ENCODE peak calls at places on chromosomes 2 and 18, in four cellular contexts. W, J, Z and T are unnamed samples.

GRCh38 chr2:33529771-33530481 is 53.5 kb downstream of the RASGRP3 start:
- DNase-seq in W (no peak), J (no peak), Z (no peak), T (no peak)

GRCh38 chr2:190408538-190409271 is 550 bp downstream of the MFSD6 start:
- DNase-seq in W (peak; percentile 70), J (peak; percentile 35), Z (peak; percentile 73), T (no peak)

GRCh38 chr18:63869374-63869773 is 18.1 kb upstream of the SERPINB2 start:
- DNase-seq in W (no peak), J (no peak), Z (no peak), T (no peak)

GRCh38 chr2:33068261-33068660 is 121.5 kb downstream of the LTBP1 start:
- DNase-seq in W (no peak), J (no peak), Z (no peak), T (no peak)

GRCh38 chr2:136136921-136137320 is 19.0 kb upstream of the CXCR4 start:
- DNase-seq in W (no peak), J (no peak), Z (no peak), T (no peak)

GRCh38 chr2:52526735-52527134 is 1240.9 kb upstream of the CHAC2 start:
- DNase-seq in W (no peak), J (no peak), Z (no peak), T (no peak)

GRCh38 chr2:198322275-198322674 is 517.9 kb downstream of the PLCL1 start:
- DNase-seq in W (no peak), J (peak; percentile 36), Z (no peak), T (no peak)

GRCh38 chr18:35573531-35573930 is 8.0 kb upstream of the GALNT1 start:
- DNase-seq in W (no peak), J (no peak), Z (no peak), T (no peak)

GRCh38 chr18:48328473-48329205 is 80.5 kb downstream of the ZBTB7C start:
- DNase-seq in W (no peak), J (no peak), Z (no peak), T (peak; percentile 27)

GRCh38 chr2:54541995-54542394 is 85.9 kb downstream of the SPTBN1 start:
- DNase-seq in W (no peak), J (no peak), Z (no peak), T (no peak)

GRCh38 chr2:164722604-164723338 is 101.5 kb upstream of the GRB14 start:
- DNase-seq in W (no peak), J (no peak), Z (no peak), T (no peak)

GRCh38 chr2:69715964-69716363 is 26.0 kb upstream of the ANXA4 start:
- DNase-seq in W (no peak), J (no peak), Z (no peak), T (no peak)

GRCh38 chr2:119123359-119123758 is 35.2 kb downstream of the C1QL2 start:
- DNase-seq in W (no peak), J (no peak), Z (no peak), T (no peak)

GRCh38 chr2:170185319-170185718 is 7.4 kb downstream of the MYO3B start:
- DNase-seq in W (no peak), J (no peak), Z (no peak), T (no peak)

GRCh38 chr18:30352551-30353168 is 689.9 kb downstream of the DSC3 start:
- DNase-seq in W (no peak), J (no peak), Z (no peak), T (peak; percentile 61)

GRCh38 chr2:120323807-120324399 is 22.0 kb upstream of the INHBB start:
- DNase-seq in W (no peak), J (no peak), Z (no peak), T (no peak)

GRCh38 chr2:156147594-156148330 is 184.8 kb downstream of the NR4A2 start:
- DNase-seq in W (no peak), J (no peak), Z (no peak), T (no peak)

DNA sequence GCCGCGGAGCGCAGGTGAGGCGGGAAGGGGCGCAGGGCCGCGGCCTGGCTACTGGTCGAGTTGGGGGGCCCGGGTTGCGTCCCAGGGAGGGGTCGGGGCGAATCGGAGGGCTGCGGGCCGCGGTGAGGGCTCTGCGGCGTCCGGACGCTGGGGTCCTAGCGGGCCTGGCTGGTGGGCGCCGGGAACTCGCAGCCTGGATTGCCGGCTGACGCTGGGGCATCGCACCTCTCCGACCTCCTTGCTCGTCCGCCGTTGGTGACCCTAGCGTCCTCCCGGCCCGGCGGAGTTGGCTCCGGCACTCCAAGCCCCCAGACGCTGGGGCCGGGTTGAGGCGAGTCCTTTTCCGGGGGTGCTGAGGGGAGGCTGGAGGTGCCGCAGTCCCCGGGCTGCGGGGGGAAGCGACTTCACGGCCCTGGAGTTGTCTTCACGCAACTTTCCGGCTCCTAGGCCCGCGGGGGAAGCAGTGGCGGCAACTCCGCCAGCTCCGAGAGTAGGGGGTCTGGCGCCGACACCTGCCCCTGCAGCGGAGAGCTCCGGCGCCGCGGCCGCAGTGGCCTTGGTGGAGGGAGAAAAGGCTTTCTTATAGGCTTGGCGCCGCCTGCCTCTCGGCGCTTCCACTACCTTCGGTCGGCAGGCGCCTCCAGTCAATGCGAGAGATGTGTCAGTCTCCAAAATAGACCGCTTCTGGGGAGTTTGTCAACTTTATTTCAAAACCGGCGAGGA is 70.3 kb downstream of the HAUS1 start:
- DNase-seq in W (peak; percentile 31), J (peak; percentile 19), Z (no peak), T (no peak)
- TF ChIP-seq CTCF in W (no peak), J (no peak), Z (no peak), T (no peak)

GRCh38 chr2:225064362-225064761 is 22.1 kb upstream of the DOCK10 start:
- DNase-seq in W (no peak), J (no peak), Z (no peak), T (no peak)
- H3K27me3 ChIP-seq in W (no peaks in the 10 kb centered on the region), J (no peaks in the 10 kb centered on the region), Z (no peaks in the 10 kb centered on the region), T (no peaks in the 10 kb centered on the region)

GRCh38 chr2:10341193-10341592 is 38.5 kb downstream of the HPCAL1 start:
- DNase-seq in W (no peak), J (no peak), Z (no peak), T (peak; percentile 57)

GRCh38 chr2:10343658-10344057 is 41.0 kb downstream of the HPCAL1 start:
- DNase-seq in W (no peak), J (no peak), Z (no peak), T (peak; percentile 41)

GRCh38 chr2:10340593-10340975 is 37.9 kb downstream of the HPCAL1 start:
- DNase-seq in W (no peak), J (no peak), Z (no peak), T (no peak)

GRCh38 chr2:10343191-10343590 is 40.5 kb downstream of the HPCAL1 start:
- DNase-seq in W (no peak), J (no peak), Z (no peak), T (peak; percentile 36)

DNA sequence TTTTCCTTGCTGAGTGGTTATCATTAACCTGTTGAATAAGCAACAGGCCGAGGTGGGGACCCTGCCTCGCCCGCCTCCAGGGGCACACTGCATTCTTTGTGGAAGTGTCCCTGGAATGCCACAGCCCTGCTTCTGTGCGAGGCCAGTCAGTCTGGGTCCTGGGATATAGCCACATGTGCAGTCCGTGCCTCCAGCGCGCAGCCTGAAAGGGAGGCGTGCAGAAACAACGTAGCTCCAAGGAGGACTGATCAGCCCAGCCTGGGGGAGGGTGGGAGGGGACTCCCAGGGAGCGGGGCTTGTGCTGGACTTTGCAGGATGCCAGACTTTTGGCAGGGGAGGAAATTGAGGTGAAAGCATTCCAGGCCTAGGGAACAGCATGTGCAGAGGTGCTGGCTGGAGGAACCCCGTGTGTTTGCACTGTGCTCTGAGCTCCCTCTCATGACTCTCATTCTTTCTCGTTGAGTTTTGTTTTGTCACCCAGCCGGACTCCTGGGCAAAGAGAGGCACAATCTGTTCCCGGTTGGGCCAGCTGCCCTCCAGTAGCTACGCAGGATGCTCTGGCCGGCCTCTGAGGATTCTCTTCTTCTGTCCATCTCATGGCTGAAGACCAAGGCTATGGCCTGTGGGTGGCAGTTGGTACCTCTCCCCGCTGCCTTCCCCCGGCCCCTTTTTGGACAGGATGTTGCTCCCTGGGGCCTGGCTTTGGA is 39.7 kb downstream of the HPCAL1 start:
- DNase-seq in W (no peak), J (no peak), Z (no peak), T (peak; percentile 57)
- H3K4me1 ChIP-seq in W (peaks cover 32% of the 10 kb centered on the region), J (peaks cover 24% of the 10 kb centered on the region), Z (peaks cover 11% of the 10 kb centered on the region), T (peaks cover 23% of the 10 kb centered on the region)

GRCh38 chr18:52190195-52190594 is 149.8 kb upstream of the DCC start:
- DNase-seq in W (no peak), J (no peak), Z (no peak), T (no peak)
- TF ChIP-seq CTCF in W (no peak), J (no peak), Z (no peak), T (no peak)

GRCh38 chr18:37481491-37481890 is 84.1 kb downstream of the CELF4 start:
- DNase-seq in W (no peak), J (no peak), Z (no peak), T (no peak)

GRCh38 chr18:37481058-37481457 is 84.5 kb downstream of the CELF4 start:
- DNase-seq in W (no peak), J (no peak), Z (no peak), T (no peak)

GRCh38 chr18:37483221-37483971 is 82.2 kb downstream of the CELF4 start:
- DNase-seq in W (no peak), J (no peak), Z (no peak), T (no peak)

GRCh38 chr18:37483984-37484892 is 81.4 kb downstream of the CELF4 start:
- DNase-seq in W (no peak), J (no peak), Z (no peak), T (no peak)

DNA sequence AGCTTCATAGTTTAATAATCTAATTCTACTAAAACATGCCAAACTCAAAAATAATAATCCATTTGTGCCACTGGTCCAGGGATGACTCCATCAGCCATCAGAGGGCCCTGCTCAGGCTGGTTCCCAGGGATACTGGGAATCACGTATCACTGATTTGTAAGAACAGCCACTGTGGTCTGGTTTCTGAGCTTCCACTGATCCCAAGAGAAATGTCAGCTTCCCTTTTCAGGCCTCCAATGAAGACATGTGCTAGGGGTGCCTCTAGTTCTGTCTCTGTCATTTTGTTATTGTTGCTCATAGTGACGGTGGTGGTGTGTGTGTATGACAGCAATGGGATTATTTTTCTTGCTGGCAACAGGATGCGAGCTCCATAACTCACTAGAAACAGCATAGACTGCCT is 83.2 kb downstream of the CELF4 start:
- DNase-seq in W (no peak), J (peak; percentile 36), Z (no peak), T (no peak)
- H3K27me3 ChIP-seq in W (peaks cover 44% of the 10 kb centered on the region), J (no peaks in the 10 kb centered on the region), Z (peaks cover 38% of the 10 kb centered on the region), T (peaks cover 44% of the 10 kb centered on the region)

DNA sequence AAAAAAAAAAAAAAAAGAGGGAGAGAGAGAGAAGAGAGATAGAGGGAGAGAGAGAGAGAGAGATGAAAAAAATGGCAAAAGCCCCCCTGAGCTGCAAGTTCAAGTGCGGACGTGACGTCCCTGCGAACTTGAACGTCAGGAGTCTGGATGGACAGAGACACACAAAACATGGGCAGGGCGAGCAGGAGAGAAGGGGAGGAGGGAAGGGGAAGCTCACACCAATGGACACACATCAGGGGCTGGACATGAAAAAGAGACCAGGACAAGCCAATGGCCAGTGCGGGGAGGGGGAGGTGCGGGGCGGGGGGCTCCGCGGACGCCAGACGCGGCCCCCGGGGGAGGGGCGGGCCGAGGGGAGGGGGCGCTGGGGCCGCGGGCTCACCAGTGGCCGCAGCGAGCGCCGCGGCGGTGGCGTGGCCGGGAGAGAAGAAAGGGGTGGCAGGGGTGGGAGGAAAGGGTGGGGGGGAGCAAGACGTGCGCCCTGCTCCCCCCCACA is at the start of gene BCL11A:
- DNase-seq in W (peak; percentile 54), J (peak; percentile 82), Z (peak; percentile 90), T (peak; percentile 88)
- H3K4me1 ChIP-seq in W (peaks cover 51% of the 10 kb centered on the region), J (no peaks in the 10 kb centered on the region), Z (peaks cover 16% of the 10 kb centered on the region), T (peaks cover 90% of the 10 kb centered on the region)

DNA sequence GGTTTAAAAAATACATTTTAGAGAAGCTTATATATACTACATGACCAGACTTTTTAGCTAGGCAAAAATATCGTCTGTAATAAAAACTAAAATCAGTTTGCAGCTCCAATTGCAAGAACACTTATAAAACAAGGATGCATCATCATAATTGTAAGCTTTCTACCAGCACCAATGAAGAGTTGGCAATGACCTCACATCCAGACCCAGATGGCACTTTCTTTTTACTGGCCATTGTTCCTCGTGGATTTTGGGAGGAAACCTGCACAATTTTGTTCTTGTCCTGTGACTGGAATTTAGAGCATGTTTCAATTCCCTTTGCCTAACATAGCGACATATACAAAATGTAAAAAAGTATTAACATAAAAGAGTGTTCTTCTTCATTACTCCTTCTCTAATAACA is 174.3 kb downstream of the ZNF521 start:
- DNase-seq in W (no peak), J (no peak), Z (no peak), T (no peak)
- TF ChIP-seq CTCF in W (no peak), J (no peak), Z (no peak), T (no peak)